ENCODE peak calls at places on chromosome 21, in eight cellular contexts. L, O, F, G, N, K, A and Q are unnamed samples.

GRCh38 chr21:46035809-46036695 is 54.5 kb downstream of the COL6A1 start:
- DNase-seq in G (no peak), L (no peak), N (no peak), F (no peak), K (no peak), O (no peak), A (no peak), Q (no peak)

GRCh38 chr21:26659181-26659580 is 86.1 kb upstream of the CYYR1 start:
- DNase-seq in G (no peak), F (no peak), O (no peak), A (no peak), N (no peak), L (no peak), K (no peak), Q (no peak)

GRCh38 chr21:25916226-25916625 is 181.5 kb downstream of the GABPA start:
- DNase-seq in A (no peak), F (no peak), K (no peak), G (no peak), N (no peak), L (no peak), O (no peak), Q (no peak)

GRCh38 chr21:44613386-44614155 is 1.7 kb downstream of the KRTAP10-8 start:
- DNase-seq in N (no peak), F (no peak), A (no peak), L (no peak), G (no peak), K (no peak), O (no peak), Q (no peak)

GRCh38 chr21:34205811-34206635 is 132.6 kb downstream of the MRPS6 start:
- DNase-seq in K (no peak), N (no peak), O (no peak), G (no peak), A (no peak), L (no peak), F (no peak), Q (no peak)

GRCh38 chr21:33059319-33059894 is 10.5 kb upstream of the OLIG1 start:
- DNase-seq in F (no peak), O (no peak), L (no peak), G (no peak), N (no peak), K (no peak), A (no peak), Q (no peak)

GRCh38 chr21:41783476-41784150 is 16.8 kb upstream of the RIPK4 start:
- DNase-seq in F (no peak), G (no peak), N (no peak), K (no peak), A (no peak), O (no peak), L (peak; percentile 69), Q (no peak)

GRCh38 chr21:18493420-18493819 is 89.8 kb upstream of the TMPRSS15 start:
- DNase-seq in N (no peak), O (no peak), F (no peak), A (no peak), L (peak; percentile 89), K (no peak), G (no peak), Q (no peak)

GRCh38 chr21:16968436-16968835 is 544.4 kb upstream of the CXADR start:
- DNase-seq in L (no peak), N (no peak), F (no peak), A (no peak), G (no peak), K (no peak), O (no peak), Q (no peak)

GRCh38 chr21:39845581-39846130 is 21.6 kb upstream of the PCP4 start:
- DNase-seq in A (no peak), G (no peak), L (peak; percentile 73), N (no peak), F (no peak), K (peak; percentile 87), O (no peak), Q (no peak)

GRCh38 chr21:25979845-25980433 is 190.6 kb downstream of the APP start:
- DNase-seq in G (no peak), O (no peak), N (no peak), F (no peak), A (no peak), K (no peak), L (no peak), Q (no peak)

GRCh38 chr21:35217504-35218060 is 168.5 kb upstream of the RUNX1 start:
- DNase-seq in A (no peak), F (no peak), O (no peak), L (peak; percentile 79), G (no peak), N (no peak), K (peak; percentile 92), Q (no peak)